ENCODE peak calls at places on chromosomes 11 and 22, in six cellular contexts. D, V, S, C, A and U are unnamed samples.

GRCh38 chr11:64803163-64803845 is at the start of gene MAP4K2:
- DNase-seq in V (peak; percentile 94), C (peak; percentile 82), A (peak; percentile 73), S (peak; percentile 88), D (peak; percentile 89), U (peak; percentile 83)

GRCh38 chr22:37544955-37545702 is 15.2 kb upstream of the CDC42EP1 start:
- DNase-seq in V (peak; percentile 86), A (no peak), C (peak; percentile 84), D (peak; percentile 84), S (no peak), U (peak; percentile 79)

GRCh38 chr11:63961608-63962412 is 12.6 kb upstream of the COX8A start:
- DNase-seq in V (peak; percentile 77), A (no peak), S (no peak), C (no peak), D (peak; percentile 55), U (no peak)

GRCh38 chr22:37563153-37564081 is 3.1 kb downstream of the CDC42EP1 start:
- DNase-seq in V (peak; percentile 97), C (peak; percentile 98), D (peak; percentile 97), A (no peak), S (peak; percentile 98), U (peak; percentile 91)

GRCh38 chr11:69232821-69233760 is 60.9 kb upstream of the MYEOV start:
- DNase-seq in S (no peak), D (no peak), V (no peak), A (no peak), C (no peak), U (no peak)

GRCh38 chr11:60118333-60118732 is 29.9 kb downstream of the MS4A2 start:
- DNase-seq in V (no peak), S (no peak), C (no peak), D (no peak), A (no peak), U (no peak)

GRCh38 chr11:69750875-69751597 is 24.1 kb downstream of the FGF4 start:
- DNase-seq in S (no peak), A (no peak), C (no peak), D (no peak), V (no peak), U (no peak)

GRCh38 chr22:49958961-49959781 is 1.4 kb upstream of the PIM3 start:
- DNase-seq in C (no peak), A (no peak), D (no peak), V (no peak), S (no peak), U (no peak)

GRCh38 chr11:47149781-47150180 is 26.9 kb downstream of the ARFGAP2 start:
- DNase-seq in C (no peak), V (no peak), S (no peak), A (no peak), D (peak; percentile 32), U (no peak)

GRCh38 chr11:66689661-66690590 is 12.2 kb upstream of the RBM4B start:
- DNase-seq in D (no peak), V (no peak), A (no peak), S (no peak), C (no peak), U (no peak)

GRCh38 chr11:2760196-2760871 is 60.5 kb upstream of the KCNQ1OT1 start:
- DNase-seq in A (no peak), V (no peak), D (no peak), C (peak; percentile 69), S (no peak), U (no peak)

GRCh38 chr11:35192347-35192746 is 53.4 kb downstream of the CD44 start:
- DNase-seq in V (peak; percentile 60), S (no peak), A (no peak), C (no peak), D (peak; percentile 66), U (no peak)

GRCh38 chr22:46726066-46726985 is 11.7 kb downstream of the CERK start:
- DNase-seq in V (peak; percentile 77), C (no peak), D (no peak), S (no peak), A (no peak), U (no peak)

GRCh38 chr11:62427630-62428233 is 8.9 kb downstream of the SCGB1A1 start:
- DNase-seq in C (peak; percentile 47), A (no peak), S (no peak), D (peak; percentile 53), V (peak; percentile 62), U (peak; percentile 25)

GRCh38 chr11:124643605-124644425 is 21.2 kb downstream of the TBRG1 start:
- DNase-seq in D (peak; percentile 93), S (no peak), C (peak; percentile 50), V (peak; percentile 88), A (no peak), U (peak; percentile 70)

GRCh38 chr22:43349636-43350035 is 6.5 kb upstream of the SCUBE1 start:
- DNase-seq in S (no peak), C (no peak), V (no peak), A (no peak), D (no peak), U (no peak)

GRCh38 chr11:83694191-83694905 is 408.2 kb upstream of the CCDC90B start:
- DNase-seq in V (no peak), S (peak; percentile 80), D (no peak), C (no peak), A (no peak), U (no peak)

GRCh38 chr22:40348025-40348658 is 1.8 kb downstream of the ADSL start:
- DNase-seq in V (peak; percentile 81), D (peak; percentile 78), S (peak; percentile 54), C (peak; percentile 59), A (peak; percentile 29), U (peak; percentile 75)

GRCh38 chr11:22656128-22656527 is 10.3 kb upstream of the GAS2 start:
- DNase-seq in C (no peak), S (no peak), D (peak; percentile 39), V (peak; percentile 23), A (no peak), U (no peak)

GRCh38 chr11:80188228-80188627 is 747.4 kb upstream of the TENM4 start:
- DNase-seq in C (peak; percentile 4), V (no peak), S (no peak), A (no peak), D (no peak), U (no peak)

GRCh38 chr11:9095421-9095820 is 4.0 kb upstream of the SCUBE2 start:
- DNase-seq in A (no peak), S (no peak), V (no peak), D (no peak), C (no peak), U (no peak)

GRCh38 chr22:43110444-43110926 is at the start of gene BIK:
- DNase-seq in V (peak; percentile 61), A (no peak), C (peak; percentile 53), D (peak; percentile 35), S (peak; percentile 17), U (peak; percentile 47)

GRCh38 chr11:97722065-97722464 is 1298.7 kb upstream of the CNTN5 start:
- DNase-seq in V (no peak), D (peak; percentile 93), C (peak; percentile 72), S (no peak), A (no peak), U (peak; percentile 57)

GRCh38 chr11:119641991-119642745 is 86.8 kb downstream of the NECTIN1 start:
- DNase-seq in S (no peak), A (no peak), V (peak; percentile 33), D (peak; percentile 28), C (peak; percentile 22), U (peak; percentile 49)

GRCh38 chr22:38040953-38041759 is 16.0 kb upstream of the PICK1 start:
- DNase-seq in D (no peak), V (no peak), C (peak; percentile 25), S (no peak), A (no peak), U (peak; percentile 35)

GRCh38 chr11:70502677-70503076 is 104.3 kb downstream of the CTTN start:
- DNase-seq in A (no peak), D (no peak), V (no peak), C (no peak), S (no peak), U (no peak)

GRCh38 chr11:133864756-133865155 is 19.4 kb upstream of the SPATA19 start:
- DNase-seq in A (no peak), S (no peak), D (no peak), C (no peak), V (no peak), U (no peak)

GRCh38 chr11:44268807-44269080 is 41.2 kb downstream of the ALX4 start:
- DNase-seq in A (no peak), S (no peak), V (no peak), D (no peak), C (no peak), U (no peak)

GRCh38 chr11:68031136-68031459 is 617 bp downstream of the NDUFS8 start:
- DNase-seq in S (no peak), A (no peak), V (peak; percentile 53), D (no peak), C (no peak), U (no peak)